ENCODE peak calls at places on chromosomes 5 and 9, in five cellular contexts. D, H, W, P and R are unnamed samples.

GRCh38 chr5:57010786-57011185 is 58.9 kb upstream of the MIER3 start:
- DNase-seq in P (no peak), D (no peak), H (no peak), W (no peak), R (no peak)

GRCh38 chr9:114285166-114285867 is 37.6 kb upstream of the ORM1 start:
- DNase-seq in D (peak; percentile 64), P (peak; percentile 12), W (peak; percentile 91), H (peak; percentile 84), R (peak; percentile 81)

GRCh38 chr9:85178486-85178885 is 509.0 kb downstream of the NTRK2 start:
- DNase-seq in P (no peak), W (no peak), H (no peak), D (no peak), R (no peak)

GRCh38 chr9:86795861-86796497 is 151.3 kb downstream of the GAS1 start:
- DNase-seq in P (peak; percentile 56), H (peak; percentile 91), D (no peak), W (peak; percentile 99), R (no peak)

GRCh38 chr5:59164041-59164830 is 581.4 kb downstream of the RAB3C start:
- DNase-seq in P (no peak), D (no peak), W (peak; percentile 78), H (peak; percentile 31), R (no peak)

GRCh38 chr9:32344551-32345182 is 39.8 kb upstream of the ACO1 start:
- DNase-seq in W (peak; percentile 4), H (no peak), P (no peak), D (no peak), R (no peak)

GRCh38 chr9:86534572-86535258 is 180.5 kb upstream of the TUT7 start:
- DNase-seq in D (no peak), W (peak; percentile 96), H (peak; percentile 85), P (no peak), R (no peak)

GRCh38 chr5:109880907-109881685 is 191.4 kb downstream of the MAN2A1 start:
- DNase-seq in P (no peak), D (no peak), H (no peak), W (no peak), R (no peak)

GRCh38 chr9:117839862-117840261 is 135.7 kb downstream of the TLR4 start:
- DNase-seq in H (no peak), W (no peak), D (no peak), P (no peak), R (no peak)

GRCh38 chr5:154237376-154237743 is 46.8 kb downstream of the GALNT10 start:
- DNase-seq in H (no peak), P (no peak), D (no peak), W (no peak), R (no peak)

GRCh38 chr5:35618297-35618636 is 604 bp downstream of the SPEF2 start:
- DNase-seq in W (peak; percentile 13), P (no peak), H (no peak), D (no peak), R (no peak)

GRCh38 chr5:168023190-168023589 is 268.3 kb upstream of the WWC1 start:
- DNase-seq in W (peak; percentile 75), D (no peak), H (no peak), P (peak; percentile 73), R (no peak)

GRCh38 chr9:112605518-112605917 is 112.4 kb downstream of the INIP start:
- DNase-seq in W (no peak), P (no peak), D (no peak), H (no peak), R (no peak)

GRCh38 chr5:172739385-172739784 is 31.6 kb downstream of the DUSP1 start:
- DNase-seq in P (no peak), H (no peak), W (no peak), D (no peak), R (no peak)

GRCh38 chr5:68250662-68251298 is 35.2 kb downstream of the PIK3R1 start:
- DNase-seq in W (no peak), H (no peak), D (no peak), P (no peak), R (no peak)

GRCh38 chr9:33136721-33137120 is 30.4 kb downstream of the B4GALT1 start:
- DNase-seq in P (no peak), H (no peak), D (no peak), W (no peak), R (no peak)

GRCh38 chr5:154541553-154541952 is 63.5 kb upstream of the HAND1 start:
- DNase-seq in H (no peak), W (no peak), D (no peak), P (no peak), R (no peak)

GRCh38 chr9:108056083-108056804 is 566.7 kb upstream of the KLF4 start:
- DNase-seq in W (peak; percentile 43), P (no peak), H (no peak), D (no peak), R (no peak)

GRCh38 chr9:131618071-131618479 is 72.8 kb downstream of the PRRT1B start:
- DNase-seq in P (peak; percentile 75), H (no peak), W (no peak), D (no peak), R (no peak)

GRCh38 chr9:104075801-104076753 is 18.0 kb upstream of the SMC2 start:
- DNase-seq in W (peak; percentile 66), P (no peak), D (no peak), H (no peak), R (no peak)

GRCh38 chr5:61450880-61451279 is 118.8 kb downstream of the ZSWIM6 start:
- DNase-seq in D (no peak), P (no peak), W (peak; percentile 87), H (peak; percentile 68), R (peak; percentile 52)

GRCh38 chr9:136196465-136197371 is 8.2 kb downstream of the LHX3 start:
- DNase-seq in P (no peak), H (no peak), W (no peak), D (no peak), R (no peak)

GRCh38 chr5:71740015-71740753 is 21.1 kb downstream of the CARTPT start:
- DNase-seq in P (no peak), D (no peak), W (no peak), H (no peak), R (no peak)

GRCh38 chr9:112245126-112245525 is 70.0 kb upstream of the SUSD1 start:
- DNase-seq in W (no peak), D (no peak), P (no peak), H (no peak), R (no peak)

GRCh38 chr5:154713615-154714125 is 41.5 kb upstream of the LARP1 start:
- DNase-seq in P (no peak), W (no peak), H (no peak), D (no peak), R (no peak)

GRCh38 chr5:25448190-25448621 is 803.4 kb upstream of the CDH10 start:
- DNase-seq in D (no peak), P (no peak), W (no peak), H (no peak), R (no peak)

GRCh38 chr9:133635098-133635497 is 1.1 kb upstream of the DBH start:
- DNase-seq in W (no peak), D (no peak), P (no peak), H (no peak), R (no peak)

GRCh38 chr9:120032639-120033038 is 547.3 kb downstream of the CDK5RAP2 start:
- DNase-seq in D (no peak), P (no peak), W (peak; percentile 64), H (no peak), R (no peak)

GRCh38 chr5:37272564-37272963 is 23.4 kb upstream of the CPLANE1 start:
- DNase-seq in H (no peak), D (peak; percentile 79), W (peak; percentile 77), P (no peak), R (no peak)

GRCh38 chr9:81361311-81361710 is 328.0 kb downstream of the TLE1 start:
- DNase-seq in P (no peak), W (no peak), D (no peak), H (no peak), R (no peak)

GRCh38 chr5:37132646-37133045 is 116.5 kb downstream of the CPLANE1 start:
- DNase-seq in P (no peak), W (peak; percentile 4), D (no peak), H (no peak), R (no peak)

GRCh38 chr9:129594632-129595031 is 26.3 kb downstream of the C9orf50 start:
- DNase-seq in D (no peak), P (no peak), H (no peak), W (no peak), R (no peak)

GRCh38 chr5:178532666-178533065 is 57.5 kb downstream of the COL23A1 start:
- DNase-seq in H (no peak), D (peak; percentile 35), W (no peak), P (no peak), R (no peak)

GRCh38 chr9:38347946-38348345 is 44.6 kb upstream of the ALDH1B1 start:
- DNase-seq in P (no peak), D (no peak), H (no peak), W (no peak), R (no peak)

GRCh38 chr5:142175039-142175438 is 66.5 kb downstream of the NDFIP1 start:
- DNase-seq in H (no peak), W (no peak), P (no peak), D (no peak), R (peak; percentile 16)

GRCh38 chr9:136728548-136729123 is 14.1 kb downstream of the LCN10 start:
- DNase-seq in W (peak; percentile 47), D (no peak), P (no peak), H (no peak), R (no peak)

GRCh38 chr5:148482697-148483462 is 99.1 kb downstream of the FBXO38 start:
- DNase-seq in H (no peak), W (peak; percentile 40), P (peak; percentile 34), D (peak; percentile 75), R (peak; percentile 79)

GRCh38 chr5:163339148-163339547 is 98.2 kb upstream of the CCNG1 start:
- DNase-seq in H (no peak), D (no peak), P (no peak), W (no peak), R (no peak)

GRCh38 chr5:150573867-150574817 is 66.2 kb downstream of the NDST1 start:
- DNase-seq in W (no peak), P (no peak), D (no peak), H (no peak), R (peak; percentile 33)